ENCODE peak calls at places on chromosomes 6 and 20, in eight cellular contexts. F is WTC11, P is NB4, X is AG10803, O is cardiac muscle cell, H is lower lobe of right lung, I is cardiac fibroblast, N is AG04450. S is an unnamed sample.

GRCh38 chr6:39791850-39792500 is at the start of gene DAAM2:
- DNase-seq in F (peak; percentile 56), P (no peak), X (peak; percentile 60), O (peak; percentile 77), H (peak; percentile 72), I (peak; percentile 75), N (no peak), S (peak; percentile 8)

GRCh38 chr6:133741375-133741861 is 147.5 kb upstream of the TCF21 start:
- DNase-seq in F (no peak), P (no peak), X (peak; percentile 58), O (no peak), H (no peak), I (peak; percentile 55), N (no peak), S (peak; percentile 93)

GRCh38 chr6:45608252-45608911 is 230.6 kb upstream of the SUPT3H start:
- DNase-seq in F (no peak), P (peak; percentile 82), X (peak; percentile 56), O (no peak), H (no peak), I (peak; percentile 48), N (no peak), S (peak; percentile 43)

GRCh38 chr6:7114744-7115451 is 7.1 kb downstream of the RREB1 start:
- DNase-seq in F (no peak), P (peak; percentile 59), X (no peak), O (no peak), H (no peak), I (no peak), N (no peak), S (no peak)

GRCh38 chr6:20333870-20334269 is 67.8 kb upstream of the E2F3 start:
- DNase-seq in F (no peak), P (no peak), X (no peak), O (no peak), H (no peak), I (no peak), N (no peak), S (no peak)

GRCh38 chr6:159169557-159170332 is 545 bp downstream of the FNDC1 start:
- DNase-seq in F (peak; percentile 64), P (no peak), X (peak; percentile 47), O (peak; percentile 52), H (peak; percentile 52), I (peak; percentile 41), N (no peak), S (no peak)

GRCh38 chr6:150684161-150684560 is 84.5 kb downstream of the PLEKHG1 start:
- DNase-seq in F (no peak), P (no peak), X (no peak), O (no peak), H (no peak), I (no peak), N (no peak), S (no peak)

GRCh38 chr20:57059055-57059617 is 207.3 kb downstream of the BMP7 start:
- DNase-seq in F (no peak), P (no peak), X (no peak), O (no peak), H (no peak), I (no peak), N (no peak), S (no peak)

GRCh38 chr6:146287691-146288369 is 255.8 kb upstream of the RAB32 start:
- DNase-seq in F (no peak), P (no peak), X (peak; percentile 76), O (no peak), H (no peak), I (peak; percentile 76), N (no peak), S (no peak)

GRCh38 chr20:41476013-41476441 is 109.4 kb upstream of the EMILIN3 start:
- DNase-seq in F (no peak), P (no peak), X (peak; percentile 90), O (no peak), H (no peak), I (peak; percentile 79), N (peak; percentile 21), S (peak; percentile 69)

GRCh38 chr20:41274152-41274551 is 43.4 kb downstream of the ZHX3 start:
- DNase-seq in F (no peak), P (no peak), X (no peak), O (no peak), H (no peak), I (no peak), N (no peak), S (no peak)

GRCh38 chr6:130848945-130849344 is 21.7 kb downstream of the SMLR1 start:
- DNase-seq in F (no peak), P (peak; percentile 20), X (no peak), O (no peak), H (no peak), I (no peak), N (no peak), S (peak; percentile 6)

GRCh38 chr6:108958900-108959770 is 110.9 kb downstream of the ARMC2 start:
- DNase-seq in F (no peak), P (peak; percentile 22), X (no peak), O (no peak), H (peak; percentile 48), I (no peak), N (no peak), S (no peak)

GRCh38 chr6:84500726-84501125 is 263.7 kb downstream of the TBX18 start:
- DNase-seq in F (no peak), P (no peak), X (no peak), O (no peak), H (no peak), I (no peak), N (no peak), S (no peak)

GRCh38 chr6:84501315-84501714 is 263.1 kb downstream of the TBX18 start:
- DNase-seq in F (no peak), P (no peak), X (no peak), O (no peak), H (no peak), I (no peak), N (no peak), S (no peak)

GRCh38 chr6:84504025-84504424 is 260.4 kb downstream of the TBX18 start:
- DNase-seq in F (no peak), P (no peak), X (no peak), O (no peak), H (no peak), I (no peak), N (no peak), S (no peak)

GRCh38 chr6:84498905-84499304 is 265.5 kb downstream of the TBX18 start:
- DNase-seq in F (no peak), P (no peak), X (no peak), O (no peak), H (no peak), I (no peak), N (no peak), S (no peak)
- TF ChIP-seq CTCF in F (no peak), P (no peak), X (no peak), O (no peak), H (no peak), I (no peak), N (no peak), S (no peak)

DNA sequence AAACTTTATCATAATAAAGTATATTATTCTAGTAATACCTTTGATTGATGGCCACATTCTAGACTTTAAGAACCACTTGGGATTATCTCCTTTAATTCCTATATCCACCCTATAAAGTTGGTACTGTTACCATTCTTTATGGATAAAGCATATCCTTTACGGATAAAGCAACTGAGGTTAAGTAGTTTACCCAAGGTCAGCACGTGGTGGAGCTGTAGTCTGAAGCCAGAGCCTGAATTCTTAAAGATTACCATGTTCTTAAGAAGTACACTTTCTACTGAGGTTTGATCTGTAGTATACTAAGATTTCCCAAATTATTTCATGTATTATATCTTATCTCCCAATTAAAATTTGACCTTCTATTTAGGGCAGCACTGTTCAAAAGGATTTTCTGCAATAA is 3.0 kb upstream of the NCOA7 start:
- DNase-seq in F (no peak), P (no peak), X (peak; percentile 39), O (no peak), H (no peak), I (peak; percentile 81), N (no peak), S (no peak)
- TF ChIP-seq CTCF in F (no peak), P (no peak), X (peak; percentile 42), O (peak; percentile 41), H (peak; percentile 30), I (no peak), N (peak; percentile 17), S (no peak)

GRCh38 chr6:44265003-44265842 is at the start of gene NFKBIE:
- DNase-seq in F (peak; percentile 97), P (peak; percentile 90), X (peak; percentile 82), O (peak; percentile 95), H (peak; percentile 96), I (peak; percentile 93), N (peak; percentile 71), S (peak; percentile 92)
- TF ChIP-seq CTCF in F (no peak), P (peak; percentile 50), X (peak; percentile 23), O (peak; percentile 36), H (peak; percentile 16), I (no peak), N (peak; percentile 37), S (no peak)

GRCh38 chr20:49821850-49822249 is 9.2 kb downstream of the SLC9A8 start:
- DNase-seq in F (no peak), P (no peak), X (peak; percentile 84), O (no peak), H (no peak), I (peak; percentile 77), N (no peak), S (peak; percentile 59)
- TF ChIP-seq CTCF in F (no peak), P (peak; percentile 13), X (peak; percentile 76), O (peak; percentile 53), H (no peak), I (peak; percentile 39), N (peak; percentile 56), S (no peak)

GRCh38 chr6:34030831-34031566 is 114.9 kb downstream of the GRM4 start:
- DNase-seq in F (no peak), P (no peak), X (no peak), O (no peak), H (no peak), I (no peak), N (no peak), S (no peak)
- TF ChIP-seq CTCF in F (no peak), P (no peak), X (no peak), O (no peak), H (no peak), I (no peak), N (no peak), S (no peak)

GRCh38 chr6:137040393-137040792 is 4.4 kb downstream of the IL20RA start:
- DNase-seq in F (no peak), P (no peak), X (no peak), O (no peak), H (no peak), I (no peak), N (no peak), S (no peak)
- TF ChIP-seq CTCF in F (no peak), P (no peak), X (peak; percentile 10), O (no peak), H (no peak), I (no peak), N (no peak), S (no peak)

GRCh38 chr6:88761237-88762031 is 202.0 kb downstream of the RNGTT start:
- DNase-seq in F (no peak), P (no peak), X (no peak), O (no peak), H (no peak), I (no peak), N (no peak), S (no peak)
- TF ChIP-seq CTCF in F (no peak), P (no peak), X (no peak), O (no peak), H (no peak), I (no peak), N (no peak), S (no peak)

S was measured in MCF 10A.